ENCODE peak calls at places on chromosomes 11 and 22, in five cellular contexts. E is cardiac fibroblast, C is WERI-Rb-1, A is T-cell, D is endothelial cell. X is an unnamed sample.

GRCh38 chr22:49360746-49361145 is 466.9 kb downstream of the BRD1 start:
- DNase-seq in E (no peak), A (no peak), C (no peak), D (no peak), X (no peak)

GRCh38 chr11:44083433-44083832 is 12.0 kb upstream of the EXT2 start:
- DNase-seq in D (no peak), E (no peak), C (no peak), A (no peak), X (no peak)

GRCh38 chr11:131579932-131580387 is 209.5 kb downstream of the NTM start:
- DNase-seq in C (peak), D (peak), A (no peak), E (peak), X (peak)

GRCh38 chr11:78472905-78473304 is 55.3 kb upstream of the GAB2 start:
- DNase-seq in D (no peak), A (no peak), E (no peak), C (no peak), X (no peak)

GRCh38 chr22:48323746-48324145 is 1503.9 kb downstream of the BRD1 start:
- DNase-seq in E (no peak), A (no peak), C (no peak), D (no peak), X (no peak)

GRCh38 chr22:43327039-43327438 is 16.1 kb downstream of the SCUBE1 start:
- DNase-seq in A (no peak), C (no peak), D (no peak), E (no peak), X (no peak)

GRCh38 chr11:125376117-125376516 is 119.9 kb downstream of the FEZ1 start:
- DNase-seq in C (peak), E (peak), A (no peak), D (no peak), X (no peak)

GRCh38 chr11:64627371-64627770 is 36.4 kb downstream of the SLC22A12 start:
- DNase-seq in A (no peak), D (no peak), C (peak), E (no peak), X (no peak)

GRCh38 chr22:30474683-30475424 is 3.0 kb upstream of the SEC14L3 start:
- DNase-seq in D (no peak), E (no peak), C (no peak), A (peak), X (no peak)

GRCh38 chr11:2891291-2891690 is 5.7 kb upstream of the CDKN1C start:
- DNase-seq in E (no peak), A (no peak), C (peak), D (no peak), X (no peak)

GRCh38 chr11:65134952-65135632 is 773 bp upstream of the SYVN1 start:
- DNase-seq in E (peak), D (peak), A (peak), C (peak), X (peak)

GRCh38 chr11:19989191-19989590 is 171.1 kb downstream of the DBX1 start:
- DNase-seq in C (no peak), E (no peak), D (no peak), A (no peak), X (no peak)

GRCh38 chr22:46346680-46347405 is 11.3 kb downstream of the TRMU start:
- DNase-seq in C (no peak), D (no peak), A (no peak), E (no peak), X (no peak)

GRCh38 chr11:72534859-72535547 is 100.7 kb upstream of the CLPB start:
- DNase-seq in C (no peak), A (no peak), E (no peak), D (no peak), X (peak)

GRCh38 chr11:41256060-41256459 is 203.4 kb downstream of the LRRC4C start:
- DNase-seq in A (no peak), D (no peak), E (no peak), C (no peak), X (no peak)

GRCh38 chr11:17649261-17649660 is 70.1 kb upstream of the MYOD1 start:
- DNase-seq in E (no peak), A (no peak), D (no peak), C (peak), X (no peak)

GRCh38 chr22:38456272-38456837 is 1.4 kb upstream of the KCNJ4 start:
- DNase-seq in A (no peak), E (no peak), C (no peak), D (no peak), X (no peak)

GRCh38 chr11:35182317-35182939 is 43.5 kb downstream of the CD44 start:
- DNase-seq in E (no peak), D (no peak), A (no peak), C (no peak), X (no peak)

GRCh38 chr11:69173326-69173725 is 17.6 kb downstream of the SMIM38 start:
- DNase-seq in E (no peak), A (no peak), C (no peak), D (no peak), X (no peak)

GRCh38 chr11:27926981-27927481 is 180.9 kb downstream of the KIF18A start:
- DNase-seq in C (peak), D (no peak), A (no peak), E (peak), X (no peak)

GRCh38 chr22:23862103-23862502 is 4.4 kb downstream of the SLC2A11 start:
- DNase-seq in E (peak), A (peak), C (peak), D (peak), X (peak)

GRCh38 chr11:111417011-111417765 is 38.1 kb upstream of the POU2AF1 start:
- DNase-seq in E (no peak), A (no peak), C (no peak), D (no peak), X (no peak)

GRCh38 chr11:95512177-95512576 is 277.4 kb downstream of the FAM76B start:
- DNase-seq in D (no peak), C (no peak), E (peak), A (no peak), X (no peak)

X was measured in SK-N-DZ.